ENCODE peak calls at places on chromosomes 3 and 15, in nine cellular contexts. K, T, E, B, A, W, F, N and I are unnamed samples.
A peak's percentile ranks its signal among the peaks of the same experiment; 100 is the strongest.

GRCh38 chr3:4097801-4098200 is 205.4 kb upstream of the SETMAR start:
- DNase-seq in K (no peak), T (no peak), E (no peak), B (no peak), A (no peak), W (no peak), F (no peak), N (no peak), I (no peak)

GRCh38 chr15:100887211-100887913 is 7.7 kb downstream of the ALDH1A3 start:
- DNase-seq in K (no peak), T (no peak), E (no peak), B (no peak), A (no peak), W (no peak), F (no peak), N (no peak), I (no peak)

GRCh38 chr15:59394166-59394661 is 21.5 kb upstream of the MYO1E start:
- DNase-seq in K (no peak), T (no peak), E (no peak), B (no peak), A (no peak), W (no peak), F (no peak), N (no peak), I (no peak)

GRCh38 chr3:127121221-127121647 is 71.7 kb upstream of the PRR23E start:
- DNase-seq in K (no peak), T (no peak), E (no peak), B (no peak), A (no peak), W (no peak), F (no peak), N (no peak), I (no peak)

GRCh38 chr3:58422756-58423324 is 10.8 kb downstream of the PDHB start:
- DNase-seq in K (peak; percentile 3), T (no peak), E (no peak), B (no peak), A (no peak), W (peak; percentile 24), F (no peak), N (no peak), I (no peak)

GRCh38 chr15:52164631-52165265 is 26.4 kb downstream of the GNB5 start:
- DNase-seq in K (no peak), T (no peak), E (no peak), B (no peak), A (no peak), W (peak; percentile 27), F (no peak), N (peak; percentile 65), I (no peak)

GRCh38 chr15:101078669-101079323 is 159.6 kb downstream of the LRRK1 start:
- DNase-seq in K (no peak), T (no peak), E (no peak), B (no peak), A (no peak), W (no peak), F (no peak), N (no peak), I (no peak)

GRCh38 chr3:129608087-129608935 is 1.8 kb upstream of the PLXND1 start:
- DNase-seq in K (peak; percentile 67), T (no peak), E (no peak), B (no peak), A (no peak), W (no peak), F (no peak), N (peak; percentile 58), I (no peak)

GRCh38 chr3:32817561-32818430 is at the start of gene TRIM71:
- DNase-seq in K (no peak), T (no peak), E (no peak), B (peak; percentile 47), A (no peak), W (no peak), F (no peak), N (no peak), I (peak; percentile 12)

GRCh38 chr3:157201648-157202278 is 41.8 kb upstream of the CCNL1 start:
- DNase-seq in K (peak; percentile 29), T (peak; percentile 37), E (no peak), B (no peak), A (no peak), W (peak; percentile 68), F (no peak), N (peak; percentile 60), I (no peak)

GRCh38 chr3:112646623-112647022 is 5.7 kb upstream of the CCDC80 start:
- DNase-seq in K (peak; percentile 24), T (no peak), E (no peak), B (no peak), A (no peak), W (peak; percentile 84), F (no peak), N (no peak), I (no peak)

GRCh38 chr3:193403307-193403706 is 24.8 kb upstream of the ATP13A5 start:
- DNase-seq in K (no peak), T (no peak), E (no peak), B (no peak), A (no peak), W (no peak), F (no peak), N (no peak), I (no peak)

GRCh38 chr3:157559401-157559800 is 56.2 kb upstream of the VEPH1 start:
- DNase-seq in K (no peak), T (no peak), E (no peak), B (no peak), A (no peak), W (no peak), F (no peak), N (no peak), I (no peak)

GRCh38 chr15:48414015-48414414 is 82.8 kb downstream of the DUT start:
- DNase-seq in K (no peak), T (no peak), E (no peak), B (no peak), A (no peak), W (no peak), F (no peak), N (no peak), I (no peak)